ENCODE peak calls at places on chromosome 18, in five cellular contexts. D is spleen, C is upper lobe of left lung, U is esophagus squamous epithelium, K is uterus. F is an unnamed sample. For H3K4me1, the result is how much of the 10 kb centered on the place peaks cover.

GRCh38 chr18:74990563-74991081 is 218.3 kb downstream of the PTGR3 start:
- DNase-seq in D (no peak), C (no peak), U (no peak), K (no peak), F (no peak)

GRCh38 chr18:46320928-46321855 is 217.0 kb downstream of the HAUS1 start:
- DNase-seq in D (no peak), C (no peak), U (no peak), K (no peak), F (no peak)

GRCh38 chr18:34866739-34867138 is 156.6 kb downstream of the DTNA start:
- DNase-seq in D (no peak), C (no peak), U (no peak), K (no peak), F (no peak)

GRCh38 chr18:37712776-37713175 is 147.2 kb upstream of the CELF4 start:
- DNase-seq in D (no peak), C (no peak), U (no peak), K (no peak), F (no peak)

GRCh38 chr18:70981400-70982140 is 692.7 kb downstream of the SOCS6 start:
- DNase-seq in D (no peak), C (no peak), U (no peak), K (no peak), F (peak)

GRCh38 chr18:51513525-51513924 is 316.0 kb upstream of the MEX3C start:
- DNase-seq in D (no peak), C (no peak), U (no peak), K (no peak), F (peak)

GRCh38 chr18:76859474-76860339 is 37.4 kb downstream of the ZNF236 start:
- DNase-seq in D (no peak), C (no peak), U (no peak), K (no peak), F (no peak)

GRCh38 chr18:75226301-75226955 is 15.8 kb downstream of the TSHZ1 start:
- DNase-seq in D (peak), C (no peak), U (no peak), K (no peak), F (no peak)

GRCh38 chr18:59276047-59276446 is 2.8 kb upstream of the RAX start:
- DNase-seq in D (no peak), C (no peak), U (no peak), K (no peak), F (peak)

GRCh38 chr18:34773961-34774754 is 64.1 kb downstream of the DTNA start:
- DNase-seq in D (no peak), C (no peak), U (no peak), K (peak), F (no peak)

GRCh38 chr18:36493349-36494281 is 196.1 kb downstream of the FHOD3 start:
- DNase-seq in D (no peak), C (no peak), U (no peak), K (no peak), F (no peak)

GRCh38 chr18:54515149-54515548 is 75.9 kb upstream of the DYNAP start:
- DNase-seq in D (no peak), C (no peak), U (no peak), K (no peak), F (no peak)

GRCh38 chr18:10927290-10927979 is 221.9 kb downstream of the PIEZO2 start:
- DNase-seq in D (no peak), C (peak), U (no peak), K (no peak), F (no peak)

GRCh38 chr18:63844254-63844653 is 43.3 kb upstream of the SERPINB2 start:
- DNase-seq in D (no peak), C (no peak), U (no peak), K (no peak), F (no peak)

GRCh38 chr18:24447961-24448360 is 12.5 kb upstream of the HRH4 start:
- DNase-seq in D (no peak), C (no peak), U (no peak), K (no peak), F (no peak)
- H3K4me1 ChIP-seq in D (under half), C (under half), U (under half), K (under half), F (under half)

GRCh38 chr18:44682181-44682870 is 1.6 kb downstream of the SETBP1 start:
- DNase-seq in D (no peak), C (no peak), U (no peak), K (peak), F (no peak)
- TF ChIP-seq POLR2A in D (no peak), C (no peak), U (peak), K (peak), F (no peak)

GRCh38 chr18:44680271-44681038 is at the start of gene SETBP1:
- DNase-seq in D (peak), C (peak), U (peak), K (peak), F (peak)
- TF ChIP-seq CTCF in D (no peak), C (no peak), U (no peak), K (no peak), F (peak)

GRCh38 chr18:13434854-13435253 is 216.3 kb downstream of the LDLRAD4 start:
- DNase-seq in D (no peak), C (no peak), U (no peak), K (no peak), F (no peak)
- H3K4me1 ChIP-seq in D (under half), C (under half), U (under half), K (under half), F (under half)

GRCh38 chr18:2853926-2854664 is 7.3 kb downstream of the EMILIN2 start:
- DNase-seq in D (no peak), C (no peak), U (no peak), K (no peak), F (no peak)
- TF ChIP-seq POLR2A in D (no peak), C (no peak), U (no peak), K (no peak), F (no peak)

GRCh38 chr18:42412281-42412680 is 457.2 kb downstream of the PIK3C3 start:
- DNase-seq in D (no peak), C (no peak), U (no peak), K (no peak), F (no peak)
- TF ChIP-seq CTCF in D (no peak), C (no peak), U (no peak), K (no peak), F (no peak)

GRCh38 chr18:48543228-48543627 is 4.4 kb downstream of the CTIF start:
- DNase-seq in D (no peak), C (no peak), U (no peak), K (no peak), F (no peak)

GRCh38 chr18:48544116-48544515 is 5.3 kb downstream of the CTIF start:
- DNase-seq in D (no peak), C (no peak), U (no peak), K (no peak), F (no peak)

GRCh38 chr18:48545690-48546365 is 7.0 kb downstream of the CTIF start:
- DNase-seq in D (no peak), C (peak), U (no peak), K (peak), F (no peak)

GRCh38 chr18:48546411-48546810 is 7.6 kb downstream of the CTIF start:
- DNase-seq in D (no peak), C (no peak), U (no peak), K (no peak), F (no peak)

DNA sequence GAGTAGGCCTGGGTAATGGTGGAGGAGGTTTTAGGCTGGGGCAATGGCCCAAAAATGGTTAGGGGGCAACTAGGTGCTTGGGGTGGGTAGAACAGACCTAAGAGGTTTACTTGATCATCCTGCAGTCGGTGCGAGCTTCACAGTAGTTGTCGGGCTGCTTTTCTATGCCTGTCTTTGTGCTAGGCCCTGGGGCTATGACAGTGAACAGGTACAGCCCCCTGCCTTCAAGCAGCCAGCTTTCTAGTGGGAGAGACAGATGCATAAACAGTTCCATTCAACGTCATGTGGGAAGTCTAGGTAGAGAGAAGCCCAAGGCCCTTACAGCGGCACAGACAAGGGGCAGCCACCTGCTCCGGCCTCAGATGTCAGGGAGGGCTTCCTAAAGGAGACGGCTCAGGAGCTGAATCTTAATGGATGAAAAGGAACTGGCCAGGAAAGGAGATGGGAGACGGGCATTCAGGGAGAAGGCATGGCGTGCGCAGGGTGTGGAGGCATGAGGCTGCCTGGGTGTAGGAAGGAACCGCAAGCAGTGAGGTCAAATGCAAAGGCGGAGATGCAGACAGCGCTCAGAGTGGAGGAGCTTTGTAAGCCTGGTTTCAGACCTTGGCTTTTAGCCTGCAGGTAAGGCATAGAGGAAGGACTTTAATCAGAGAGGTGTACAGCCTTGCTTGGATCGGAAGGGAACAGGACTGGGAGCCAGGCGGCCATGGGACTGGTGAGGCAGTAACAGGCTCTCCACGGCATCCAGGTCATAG is 6.0 kb downstream of the CTIF start:
- DNase-seq in D (no peak), C (no peak), U (no peak), K (no peak), F (no peak)
- H3K4me1 ChIP-seq in D (under half), C (half or more), U (under half), K (under half), F (half or more)